ENCODE peak calls at places on chromosomes 5 and 9, in four cellular contexts. R is K562, P is HepG2, S is GM12878. J is an unnamed sample.

GRCh38 chr5:60993425-60993824 is 48.4 kb downstream of the NDUFAF2 start:
- DNase-seq in R (no peak), P (no peak), S (no peak), J (no peak)

GRCh38 chr5:81626524-81626923 is 124.4 kb downstream of the SSBP2 start:
- DNase-seq in R (no peak), P (peak), S (no peak), J (no peak)

GRCh38 chr9:136203406-136204085 is 1.4 kb downstream of the LHX3 start:
- DNase-seq in R (no peak), P (no peak), S (no peak), J (no peak)

GRCh38 chr5:168765220-168766037 is 186.3 kb upstream of the PANK3 start:
- DNase-seq in R (no peak), P (no peak), S (no peak), J (peak)

GRCh38 chr5:124527220-124527991 is 219.0 kb downstream of the ZNF608 start:
- DNase-seq in R (no peak), P (peak), S (no peak), J (no peak)

GRCh38 chr9:130088056-130088455 is 34.4 kb downstream of the GPR107 start:
- DNase-seq in R (no peak), P (no peak), S (no peak), J (no peak)

GRCh38 chr9:128558431-128559310 is 6.3 kb downstream of the SPTAN1 start:
- DNase-seq in R (peak), P (peak), S (peak), J (no peak)

GRCh38 chr5:55570026-55570425 is 35.3 kb upstream of the PLPP1 start:
- DNase-seq in R (no peak), P (no peak), S (no peak), J (no peak)

GRCh38 chr9:95896580-95896979 is 21.1 kb downstream of the ERCC6L2 start:
- DNase-seq in R (no peak), P (no peak), S (no peak), J (no peak)

GRCh38 chr5:159805021-159805420 is 111.3 kb upstream of the ADRA1B start:
- DNase-seq in R (no peak), P (no peak), S (no peak), J (no peak)

GRCh38 chr9:112327718-112328450 is 5.5 kb downstream of the PTBP3 start:
- DNase-seq in R (no peak), P (no peak), S (no peak), J (no peak)

GRCh38 chr9:96344458-96345180 is 38.9 kb downstream of the SLC35D2 start:
- DNase-seq in R (peak), P (peak), S (no peak), J (peak)

GRCh38 chr9:37453827-37454226 is 11.4 kb downstream of the ZBTB5 start:
- DNase-seq in R (no peak), P (no peak), S (no peak), J (no peak)

GRCh38 chr9:12775373-12775962 is 648 bp downstream of the LURAP1L start:
- DNase-seq in R (peak), P (no peak), S (no peak), J (peak)

GRCh38 chr5:158120760-158121159 is 261.8 kb upstream of the CLINT1 start:
- DNase-seq in R (no peak), P (no peak), S (no peak), J (no peak)

GRCh38 chr9:98906273-98907040 is 37.2 kb upstream of the COL15A1 start:
- DNase-seq in R (peak), P (no peak), S (no peak), J (no peak)

GRCh38 chr5:43839218-43839617 is 236.2 kb downstream of the NNT start:
- DNase-seq in R (no peak), P (no peak), S (no peak), J (no peak)
- TF ChIP-seq TARDBP in R (no peak), P (no peak), S (no peak), J (no peak)

GRCh38 chr9:87259543-87259942 is 238.1 kb upstream of the DAPK1 start:
- DNase-seq in R (no peak), P (no peak), S (peak), J (peak)

GRCh38 chr9:87260171-87260570 is 237.5 kb upstream of the DAPK1 start:
- DNase-seq in R (no peak), P (no peak), S (no peak), J (no peak)

GRCh38 chr9:87255437-87256155 is 242.1 kb upstream of the DAPK1 start:
- DNase-seq in R (no peak), P (no peak), S (no peak), J (no peak)

GRCh38 chr9:87256973-87257372 is 240.7 kb upstream of the DAPK1 start:
- DNase-seq in R (no peak), P (no peak), S (no peak), J (no peak)
- TF ChIP-seq TARDBP in R (no peak), P (no peak), S (no peak), J (no peak)

GRCh38 chr5:142388696-142389095 is 63.9 kb upstream of the SPRY4 start:
- DNase-seq in R (no peak), P (peak), S (no peak), J (no peak)

GRCh38 chr5:142385194-142385593 is 60.4 kb upstream of the SPRY4 start:
- DNase-seq in R (no peak), P (no peak), S (no peak), J (no peak)

GRCh38 chr5:142387022-142387682 is 62.3 kb upstream of the SPRY4 start:
- DNase-seq in R (no peak), P (peak), S (no peak), J (no peak)

GRCh38 chr5:142384014-142384413 is 59.2 kb upstream of the SPRY4 start:
- DNase-seq in R (no peak), P (no peak), S (no peak), J (no peak)

GRCh38 chr5:142386151-142387021 is 61.6 kb upstream of the SPRY4 start:
- DNase-seq in R (no peak), P (peak), S (no peak), J (no peak)
- TF ChIP-seq TARDBP in R (no peak), P (no peak), S (no peak), J (no peak)

GRCh38 chr5:132260051-132260450 is 2.6 kb downstream of the PDLIM4 start:
- DNase-seq in R (no peak), P (no peak), S (no peak), J (no peak)
- TF ChIP-seq TARDBP in R (no peak), P (no peak), S (no peak), J (no peak)

J was measured in HEK293T.